ENCODE peak calls at places on chromosomes 11 and 22, in five cellular contexts. One of them, this sample, is unnamed.

GRCh38 chr11:993141-993540 is 43.4 kb downstream of the MUC6 start:
- DNase-seq in fibroblast of villous mesenchyme: no peak
- DNase-seq in sigmoid colon: no peak
- DNase-seq in heart left ventricle: no peak
- DNase-seq in body of pancreas: no peak
- DNase-seq in this sample: no peak

GRCh38 chr11:63212742-63213141 is 30.7 kb downstream of the SLC22A25 start:
- DNase-seq in fibroblast of villous mesenchyme: peak; percentile 19
- DNase-seq in sigmoid colon: no peak
- DNase-seq in heart left ventricle: no peak
- DNase-seq in body of pancreas: no peak
- DNase-seq in this sample: no peak

GRCh38 chr22:22185844-22186499 is 58.6 kb upstream of the VPREB1 start:
- DNase-seq in fibroblast of villous mesenchyme: no peak
- DNase-seq in sigmoid colon: no peak
- DNase-seq in heart left ventricle: no peak
- DNase-seq in body of pancreas: no peak
- DNase-seq in this sample: no peak

GRCh38 chr11:62879554-62879953 is 1.1 kb upstream of the SLC3A2 start:
- DNase-seq in fibroblast of villous mesenchyme: no peak
- DNase-seq in sigmoid colon: peak; percentile 80
- DNase-seq in heart left ventricle: no peak
- DNase-seq in body of pancreas: peak; percentile 57
- DNase-seq in this sample: no peak

GRCh38 chr22:46596819-46597218 is 23.4 kb upstream of the GRAMD4 start:
- DNase-seq in fibroblast of villous mesenchyme: no peak
- DNase-seq in sigmoid colon: no peak
- DNase-seq in heart left ventricle: no peak
- DNase-seq in body of pancreas: peak; percentile 96
- DNase-seq in this sample: no peak

GRCh38 chr11:76782526-76783293 is 446 bp upstream of the TSKU start:
- DNase-seq in fibroblast of villous mesenchyme: peak; percentile 99
- DNase-seq in sigmoid colon: peak; percentile 95
- DNase-seq in heart left ventricle: peak; percentile 87
- DNase-seq in body of pancreas: peak; percentile 86
- DNase-seq in this sample: peak; percentile 97

GRCh38 chr11:65417702-65418430 is 4.7 kb upstream of the NEAT1 start:
- DNase-seq in fibroblast of villous mesenchyme: peak; percentile 72
- DNase-seq in sigmoid colon: peak; percentile 92
- DNase-seq in heart left ventricle: peak; percentile 54
- DNase-seq in body of pancreas: peak; percentile 59
- DNase-seq in this sample: no peak

GRCh38 chr11:10978189-10978588 is 120.3 kb upstream of the ZBED5 start:
- DNase-seq in fibroblast of villous mesenchyme: no peak
- DNase-seq in sigmoid colon: no peak
- DNase-seq in heart left ventricle: no peak
- DNase-seq in body of pancreas: no peak
- DNase-seq in this sample: no peak

GRCh38 chr11:60915250-60915914 is 1.4 kb downstream of the TMEM109 start:
- DNase-seq in fibroblast of villous mesenchyme: peak; percentile 48
- DNase-seq in sigmoid colon: peak; percentile 75
- DNase-seq in heart left ventricle: peak; percentile 64
- DNase-seq in body of pancreas: peak; percentile 64
- DNase-seq in this sample: peak; percentile 35

GRCh38 chr11:96054870-96055705 is 131.2 kb upstream of the MTMR2 start:
- DNase-seq in fibroblast of villous mesenchyme: peak; percentile 62
- DNase-seq in sigmoid colon: no peak
- DNase-seq in heart left ventricle: no peak
- DNase-seq in body of pancreas: no peak
- DNase-seq in this sample: no peak

GRCh38 chr11:70557742-70558485 is 159.6 kb downstream of the CTTN start:
- DNase-seq in fibroblast of villous mesenchyme: no peak
- DNase-seq in sigmoid colon: no peak
- DNase-seq in heart left ventricle: no peak
- DNase-seq in body of pancreas: no peak
- DNase-seq in this sample: peak; percentile 46

GRCh38 chr11:133243832-133244231 is 288.5 kb downstream of the OPCML start:
- DNase-seq in fibroblast of villous mesenchyme: no peak
- DNase-seq in sigmoid colon: no peak
- DNase-seq in heart left ventricle: no peak
- DNase-seq in body of pancreas: no peak
- DNase-seq in this sample: no peak

GRCh38 chr22:44888491-44888941 is 121.3 kb downstream of the PHF21B start:
- DNase-seq in fibroblast of villous mesenchyme: no peak
- DNase-seq in sigmoid colon: no peak
- DNase-seq in heart left ventricle: no peak
- DNase-seq in body of pancreas: no peak
- DNase-seq in this sample: no peak

GRCh38 chr11:28086569-28086968 is 21.4 kb downstream of the KIF18A start:
- DNase-seq in fibroblast of villous mesenchyme: peak; percentile 45
- DNase-seq in sigmoid colon: no peak
- DNase-seq in heart left ventricle: no peak
- DNase-seq in body of pancreas: no peak
- DNase-seq in this sample: no peak

GRCh38 chr11:3181722-3182461 is 16.8 kb upstream of the OSBPL5 start:
- DNase-seq in fibroblast of villous mesenchyme: no peak
- DNase-seq in sigmoid colon: no peak
- DNase-seq in heart left ventricle: no peak
- DNase-seq in body of pancreas: no peak
- DNase-seq in this sample: no peak

GRCh38 chr11:44658451-44658850 is 68.3 kb upstream of the TSPAN18 start:
- DNase-seq in fibroblast of villous mesenchyme: peak; percentile 11
- DNase-seq in sigmoid colon: no peak
- DNase-seq in heart left ventricle: no peak
- DNase-seq in body of pancreas: no peak
- DNase-seq in this sample: peak; percentile 53

GRCh38 chr11:73916435-73916834 is 34.4 kb upstream of the DNAJB13 start:
- DNase-seq in fibroblast of villous mesenchyme: no peak
- DNase-seq in sigmoid colon: no peak
- DNase-seq in heart left ventricle: no peak
- DNase-seq in body of pancreas: peak; percentile 31
- DNase-seq in this sample: no peak

GRCh38 chr22:30422481-30423295 is 2.9 kb upstream of the MTFP1 start:
- DNase-seq in fibroblast of villous mesenchyme: peak; percentile 87
- DNase-seq in sigmoid colon: peak; percentile 90
- DNase-seq in heart left ventricle: peak; percentile 29
- DNase-seq in body of pancreas: peak; percentile 91
- DNase-seq in this sample: no peak

GRCh38 chr11:59767212-59767611 is 12.0 kb downstream of the STX3 start:
- DNase-seq in fibroblast of villous mesenchyme: peak; percentile 33
- DNase-seq in sigmoid colon: no peak
- DNase-seq in heart left ventricle: no peak
- DNase-seq in body of pancreas: no peak
- DNase-seq in this sample: no peak

GRCh38 chr11:15987044-15987443 is 369.3 kb downstream of the SOX6 start:
- DNase-seq in fibroblast of villous mesenchyme: no peak
- DNase-seq in sigmoid colon: no peak
- DNase-seq in heart left ventricle: no peak
- DNase-seq in body of pancreas: no peak
- DNase-seq in this sample: no peak

GRCh38 chr11:75762158-75762557 is 6.4 kb upstream of the DGAT2 start:
- DNase-seq in fibroblast of villous mesenchyme: no peak
- DNase-seq in sigmoid colon: no peak
- DNase-seq in heart left ventricle: no peak
- DNase-seq in body of pancreas: no peak
- DNase-seq in this sample: no peak

GRCh38 chr11:1074244-1075221 is at the start of gene MUC2:
- DNase-seq in fibroblast of villous mesenchyme: no peak
- DNase-seq in sigmoid colon: peak; percentile 64
- DNase-seq in heart left ventricle: peak; percentile 7
- DNase-seq in body of pancreas: peak; percentile 9
- DNase-seq in this sample: no peak

GRCh38 chr11:118277312-118277711 is 13.2 kb upstream of the MPZL2 start:
- DNase-seq in fibroblast of villous mesenchyme: no peak
- DNase-seq in sigmoid colon: no peak
- DNase-seq in heart left ventricle: no peak
- DNase-seq in body of pancreas: no peak
- DNase-seq in this sample: no peak

GRCh38 chr11:12088047-12088481 is 22.3 kb upstream of the MICAL2 start:
- DNase-seq in fibroblast of villous mesenchyme: peak; percentile 75
- DNase-seq in sigmoid colon: peak; percentile 77
- DNase-seq in heart left ventricle: peak; percentile 72
- DNase-seq in body of pancreas: peak; percentile 45
- DNase-seq in this sample: no peak
- TF ChIP-seq CTCF in fibroblast of villous mesenchyme: peak; percentile 45
- TF ChIP-seq CTCF in sigmoid colon: no peak
- TF ChIP-seq CTCF in heart left ventricle: peak; percentile 58
- TF ChIP-seq CTCF in body of pancreas: no peak
- TF ChIP-seq CTCF in this sample: no peak

GRCh38 chr22:39110631-39111561 is 13.9 kb downstream of the APOBEC3H start:
- DNase-seq in fibroblast of villous mesenchyme: no peak
- DNase-seq in sigmoid colon: no peak
- DNase-seq in heart left ventricle: no peak
- DNase-seq in body of pancreas: no peak
- DNase-seq in this sample: no peak
- TF ChIP-seq CTCF in fibroblast of villous mesenchyme: no peak
- TF ChIP-seq CTCF in sigmoid colon: no peak
- TF ChIP-seq CTCF in heart left ventricle: no peak
- TF ChIP-seq CTCF in body of pancreas: no peak
- TF ChIP-seq CTCF in this sample: no peak

DNA sequence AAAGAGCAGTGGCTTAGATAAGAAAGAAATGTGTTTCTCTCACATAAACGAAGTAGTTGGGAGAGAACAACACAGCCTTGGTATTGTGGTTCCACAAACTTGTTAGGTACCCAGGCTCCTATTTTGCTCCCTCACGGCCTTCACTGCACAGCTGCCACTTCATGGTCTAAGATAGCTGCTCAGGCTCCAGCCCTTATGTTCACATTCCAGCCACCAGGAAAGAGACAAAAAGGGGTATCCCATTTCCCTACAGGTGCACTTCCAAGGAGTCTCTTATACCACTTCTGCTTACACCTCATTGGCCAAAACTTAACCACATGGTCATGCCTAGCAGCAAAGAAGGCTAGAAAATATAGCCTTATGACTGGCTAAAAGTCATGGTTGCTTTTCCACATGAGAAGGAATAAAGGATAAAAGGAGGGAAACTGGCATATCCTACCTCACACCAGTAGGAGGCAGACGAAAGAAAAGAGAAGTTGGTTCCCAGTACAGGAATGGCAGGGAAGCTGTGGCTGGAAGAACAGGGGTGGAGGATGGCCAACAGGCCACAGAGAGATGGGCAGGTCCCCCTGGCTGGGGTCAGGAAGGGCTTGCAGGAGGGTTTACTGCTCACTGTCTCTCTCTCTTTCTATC is 5.4 kb upstream of the HDHD5 start:
- DNase-seq in fibroblast of villous mesenchyme: no peak
- DNase-seq in sigmoid colon: no peak
- DNase-seq in heart left ventricle: no peak
- DNase-seq in body of pancreas: no peak
- DNase-seq in this sample: no peak
- TF ChIP-seq CTCF in fibroblast of villous mesenchyme: peak; percentile 26
- TF ChIP-seq CTCF in sigmoid colon: no peak
- TF ChIP-seq CTCF in heart left ventricle: no peak
- TF ChIP-seq CTCF in body of pancreas: no peak
- TF ChIP-seq CTCF in this sample: peak; percentile 39

DNA sequence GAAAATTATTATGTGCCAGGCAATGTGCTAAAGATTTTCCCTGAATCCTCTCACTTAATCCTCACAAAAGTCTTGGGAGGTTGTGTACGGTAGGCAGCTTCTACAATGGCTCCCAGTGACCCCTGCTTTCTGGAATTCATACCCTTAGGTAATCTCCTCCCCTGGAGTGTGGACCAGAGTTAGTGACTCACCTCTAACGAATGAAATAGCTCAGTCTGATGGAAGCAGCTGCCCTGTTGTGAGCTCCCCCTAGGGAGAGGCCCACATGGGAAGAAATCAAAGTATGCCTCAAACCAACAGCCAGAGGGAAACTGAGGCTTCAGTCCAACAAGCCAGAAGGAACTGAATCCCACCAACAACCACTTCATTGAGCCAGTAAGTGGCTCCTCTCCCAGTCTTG is 99.0 kb upstream of the ISX start:
- DNase-seq in fibroblast of villous mesenchyme: no peak
- DNase-seq in sigmoid colon: no peak
- DNase-seq in heart left ventricle: no peak
- DNase-seq in body of pancreas: no peak
- DNase-seq in this sample: no peak
- TF ChIP-seq CTCF in fibroblast of villous mesenchyme: no peak
- TF ChIP-seq CTCF in sigmoid colon: no peak
- TF ChIP-seq CTCF in heart left ventricle: no peak
- TF ChIP-seq CTCF in body of pancreas: no peak
- TF ChIP-seq CTCF in this sample: no peak

GRCh38 chr11:123650901-123651300 is 3.5 kb downstream of the SCN3B start:
- DNase-seq in fibroblast of villous mesenchyme: no peak
- DNase-seq in sigmoid colon: no peak
- DNase-seq in heart left ventricle: no peak
- DNase-seq in body of pancreas: no peak
- DNase-seq in this sample: no peak

GRCh38 chr11:123653997-123654565 is 343 bp downstream of the SCN3B start:
- DNase-seq in fibroblast of villous mesenchyme: peak; percentile 51
- DNase-seq in sigmoid colon: peak; percentile 66
- DNase-seq in heart left ventricle: peak; percentile 59
- DNase-seq in body of pancreas: peak; percentile 43
- DNase-seq in this sample: peak; percentile 84

GRCh38 chr11:123659311-123659710 is 4.9 kb upstream of the SCN3B start:
- DNase-seq in fibroblast of villous mesenchyme: no peak
- DNase-seq in sigmoid colon: no peak
- DNase-seq in heart left ventricle: no peak
- DNase-seq in body of pancreas: no peak
- DNase-seq in this sample: no peak

GRCh38 chr11:123654566-123655081 is at the start of gene SCN3B:
- DNase-seq in fibroblast of villous mesenchyme: peak; percentile 41
- DNase-seq in sigmoid colon: peak; percentile 71
- DNase-seq in heart left ventricle: peak; percentile 73
- DNase-seq in body of pancreas: peak; percentile 70
- DNase-seq in this sample: peak; percentile 94

DNA sequence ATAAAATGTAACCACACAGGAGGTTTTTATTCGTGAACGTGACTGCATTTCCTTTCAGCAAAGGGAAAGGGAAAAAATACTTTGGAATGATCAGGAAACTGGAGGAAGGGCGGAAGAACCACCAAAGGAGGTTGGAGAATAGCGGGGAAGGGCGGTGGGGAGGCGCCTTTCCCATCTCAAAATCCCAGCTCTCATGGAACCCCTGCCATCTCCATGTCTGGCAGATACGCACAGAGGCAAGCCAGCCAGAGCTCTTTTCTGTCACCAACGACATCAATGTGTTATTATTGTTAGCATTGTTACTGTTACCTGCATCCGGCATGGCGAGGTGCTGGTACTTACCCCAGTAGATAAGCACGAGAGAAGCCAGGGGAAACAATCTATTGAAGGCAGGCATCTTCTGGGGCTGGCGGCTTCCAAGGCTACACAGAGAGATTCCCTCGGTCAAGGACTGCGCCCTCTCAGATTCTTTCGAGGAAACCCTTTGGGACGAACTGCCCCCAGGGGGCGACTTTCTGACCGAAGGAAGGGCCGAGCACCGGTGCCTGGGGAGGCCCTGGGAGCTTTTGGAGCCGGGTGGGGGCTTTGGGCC is 923 bp downstream of the SCN3B start:
- DNase-seq in fibroblast of villous mesenchyme: no peak
- DNase-seq in sigmoid colon: no peak
- DNase-seq in heart left ventricle: no peak
- DNase-seq in body of pancreas: no peak
- DNase-seq in this sample: peak; percentile 59
- TF ChIP-seq CTCF in fibroblast of villous mesenchyme: no peak
- TF ChIP-seq CTCF in sigmoid colon: no peak
- TF ChIP-seq CTCF in heart left ventricle: no peak
- TF ChIP-seq CTCF in body of pancreas: no peak
- TF ChIP-seq CTCF in this sample: peak; percentile 14

This sample was measured in glutamatergic neuron.